ENCODE peak calls at places on chromosomes 3 and 15, in four cellular contexts. One of them, this sample, is unnamed.

GRCh38 chr15:35327789-35328188 is 218.2 kb downstream of the DPH6 start:
- DNase-seq in astrocyte of the spinal cord: no peak
- DNase-seq in right lobe of liver: no peak
- DNase-seq in spleen: no peak
- DNase-seq in this sample: no peak

GRCh38 chr3:64612916-64613526 is 74.8 kb downstream of the ADAMTS9 start:
- DNase-seq in astrocyte of the spinal cord: no peak
- DNase-seq in right lobe of liver: no peak
- DNase-seq in spleen: no peak
- DNase-seq in this sample: peak

GRCh38 chr3:149519912-149520311 is 45.4 kb downstream of the TM4SF4 start:
- DNase-seq in astrocyte of the spinal cord: no peak
- DNase-seq in right lobe of liver: no peak
- DNase-seq in spleen: no peak
- DNase-seq in this sample: no peak

GRCh38 chr15:92111756-92112155 is 258.2 kb downstream of the SLCO3A1 start:
- DNase-seq in astrocyte of the spinal cord: no peak
- DNase-seq in right lobe of liver: no peak
- DNase-seq in spleen: no peak
- DNase-seq in this sample: no peak

GRCh38 chr3:169966951-169967915 is 626 bp downstream of the SEC62 start:
- DNase-seq in astrocyte of the spinal cord: peak
- DNase-seq in right lobe of liver: peak
- DNase-seq in spleen: no peak
- DNase-seq in this sample: peak

GRCh38 chr3:144912968-144913367 is 941.3 kb downstream of the DIPK2A start:
- DNase-seq in astrocyte of the spinal cord: no peak
- DNase-seq in right lobe of liver: no peak
- DNase-seq in spleen: no peak
- DNase-seq in this sample: no peak

GRCh38 chr3:182583545-182583944 is 209.8 kb upstream of the ATP11B start:
- DNase-seq in astrocyte of the spinal cord: no peak
- DNase-seq in right lobe of liver: no peak
- DNase-seq in spleen: no peak
- DNase-seq in this sample: no peak

GRCh38 chr15:91264651-91265351 is 164.7 kb downstream of the SV2B start:
- DNase-seq in astrocyte of the spinal cord: no peak
- DNase-seq in right lobe of liver: no peak
- DNase-seq in spleen: no peak
- DNase-seq in this sample: no peak

GRCh38 chr3:127493924-127494646 is 96.4 kb downstream of the TPRA1 start:
- DNase-seq in astrocyte of the spinal cord: no peak
- DNase-seq in right lobe of liver: no peak
- DNase-seq in spleen: no peak
- DNase-seq in this sample: no peak

GRCh38 chr3:73685061-73685460 is 60.3 kb upstream of the PDZRN3 start:
- DNase-seq in astrocyte of the spinal cord: no peak
- DNase-seq in right lobe of liver: no peak
- DNase-seq in spleen: no peak
- DNase-seq in this sample: no peak

GRCh38 chr15:33675246-33675645 is 293.1 kb upstream of the CHRM5 start:
- DNase-seq in astrocyte of the spinal cord: peak
- DNase-seq in right lobe of liver: no peak
- DNase-seq in spleen: no peak
- DNase-seq in this sample: peak

GRCh38 chr3:71487418-71487817 is 96.1 kb downstream of the FOXP1 start:
- DNase-seq in astrocyte of the spinal cord: no peak
- DNase-seq in right lobe of liver: no peak
- DNase-seq in spleen: no peak
- DNase-seq in this sample: no peak

GRCh38 chr3:45057557-45057956 is 31.5 kb downstream of the CLEC3B start:
- DNase-seq in astrocyte of the spinal cord: no peak
- DNase-seq in right lobe of liver: no peak
- DNase-seq in spleen: no peak
- DNase-seq in this sample: no peak

GRCh38 chr3:107431298-107432012 is 54.2 kb downstream of the CCDC54 start:
- DNase-seq in astrocyte of the spinal cord: peak
- DNase-seq in right lobe of liver: peak
- DNase-seq in spleen: peak
- DNase-seq in this sample: peak

GRCh38 chr3:24199775-24200247 is 254.7 kb downstream of the NR1D2 start:
- DNase-seq in astrocyte of the spinal cord: peak
- DNase-seq in right lobe of liver: no peak
- DNase-seq in spleen: no peak
- DNase-seq in this sample: peak

GRCh38 chr3:10259036-10259435 is 10.8 kb downstream of the TATDN2 start:
- DNase-seq in astrocyte of the spinal cord: no peak
- DNase-seq in right lobe of liver: no peak
- DNase-seq in spleen: peak
- DNase-seq in this sample: no peak

GRCh38 chr3:126345641-126346460 is 11.4 kb downstream of the KLF15 start:
- DNase-seq in astrocyte of the spinal cord: no peak
- DNase-seq in right lobe of liver: peak
- DNase-seq in spleen: peak
- DNase-seq in this sample: no peak

GRCh38 chr3:31695280-31696008 is 162.7 kb downstream of the STT3B start:
- DNase-seq in astrocyte of the spinal cord: no peak
- DNase-seq in right lobe of liver: no peak
- DNase-seq in spleen: no peak
- DNase-seq in this sample: no peak

GRCh38 chr3:21672303-21672702 is 78.7 kb downstream of the ZNF385D start:
- DNase-seq in astrocyte of the spinal cord: peak
- DNase-seq in right lobe of liver: no peak
- DNase-seq in spleen: no peak
- DNase-seq in this sample: peak

GRCh38 chr15:73353734-73354133 is 15.0 kb downstream of the HCN4 start:
- DNase-seq in astrocyte of the spinal cord: no peak
- DNase-seq in right lobe of liver: no peak
- DNase-seq in spleen: no peak
- DNase-seq in this sample: no peak

GRCh38 chr3:56931816-56932215 is 128.6 kb upstream of the SPATA12 start:
- DNase-seq in astrocyte of the spinal cord: no peak
- DNase-seq in right lobe of liver: no peak
- DNase-seq in spleen: no peak
- DNase-seq in this sample: no peak

GRCh38 chr3:15023249-15023648 is 41.9 kb downstream of the MRPS25 start:
- DNase-seq in astrocyte of the spinal cord: no peak
- DNase-seq in right lobe of liver: no peak
- DNase-seq in spleen: no peak
- DNase-seq in this sample: no peak

GRCh38 chr3:173618703-173619102 is 221.2 kb downstream of the NLGN1 start:
- DNase-seq in astrocyte of the spinal cord: no peak
- DNase-seq in right lobe of liver: no peak
- DNase-seq in spleen: no peak
- DNase-seq in this sample: no peak

GRCh38 chr15:34239151-34239761 is 14.4 kb downstream of the EMC4 start:
- DNase-seq in astrocyte of the spinal cord: peak
- DNase-seq in right lobe of liver: no peak
- DNase-seq in spleen: no peak
- DNase-seq in this sample: peak

GRCh38 chr3:43379343-43379742 is 93.0 kb downstream of the SNRK start:
- DNase-seq in astrocyte of the spinal cord: peak
- DNase-seq in right lobe of liver: no peak
- DNase-seq in spleen: no peak
- DNase-seq in this sample: peak

GRCh38 chr15:99447497-99448371 is 118.0 kb upstream of the MEF2A start:
- DNase-seq in astrocyte of the spinal cord: no peak
- DNase-seq in right lobe of liver: peak
- DNase-seq in spleen: no peak
- DNase-seq in this sample: no peak

GRCh38 chr3:111362286-111363009 is 179.5 kb upstream of the CD96 start:
- DNase-seq in astrocyte of the spinal cord: no peak
- DNase-seq in right lobe of liver: no peak
- DNase-seq in spleen: no peak
- DNase-seq in this sample: peak

GRCh38 chr15:31175484-31175883 is 74.0 kb upstream of the TRPM1 start:
- DNase-seq in astrocyte of the spinal cord: no peak
- DNase-seq in right lobe of liver: no peak
- DNase-seq in spleen: no peak
- DNase-seq in this sample: no peak

GRCh38 chr3:107384907-107385306 is 7.7 kb downstream of the CCDC54 start:
- DNase-seq in astrocyte of the spinal cord: no peak
- DNase-seq in right lobe of liver: no peak
- DNase-seq in spleen: no peak
- DNase-seq in this sample: no peak

GRCh38 chr15:58556541-58556940 is 124.8 kb downstream of the LIPC start:
- DNase-seq in astrocyte of the spinal cord: no peak
- DNase-seq in right lobe of liver: no peak
- DNase-seq in spleen: no peak
- DNase-seq in this sample: peak

GRCh38 chr15:58556028-58556361 is 124.2 kb downstream of the LIPC start:
- DNase-seq in astrocyte of the spinal cord: no peak
- DNase-seq in right lobe of liver: no peak
- DNase-seq in spleen: no peak
- DNase-seq in this sample: no peak

GRCh38 chr15:58553365-58553918 is 121.7 kb downstream of the LIPC start:
- DNase-seq in astrocyte of the spinal cord: no peak
- DNase-seq in right lobe of liver: no peak
- DNase-seq in spleen: no peak
- DNase-seq in this sample: no peak

GRCh38 chr15:58555168-58556027 is 123.6 kb downstream of the LIPC start:
- DNase-seq in astrocyte of the spinal cord: no peak
- DNase-seq in right lobe of liver: no peak
- DNase-seq in spleen: no peak
- DNase-seq in this sample: peak

GRCh38 chr15:58554758-58555157 is 123.0 kb downstream of the LIPC start:
- DNase-seq in astrocyte of the spinal cord: no peak
- DNase-seq in right lobe of liver: no peak
- DNase-seq in spleen: no peak
- DNase-seq in this sample: no peak
- H3K4me3 ChIP-seq in astrocyte of the spinal cord: no peak
- H3K4me3 ChIP-seq in right lobe of liver: no peak
- H3K4me3 ChIP-seq in spleen: no peak
- H3K4me3 ChIP-seq in this sample: no peak

GRCh38 chr15:63945838-63946298 is 100.4 kb downstream of the DAPK2 start:
- DNase-seq in astrocyte of the spinal cord: no peak
- DNase-seq in right lobe of liver: no peak
- DNase-seq in spleen: no peak
- DNase-seq in this sample: no peak
- TF ChIP-seq CTCF in astrocyte of the spinal cord: no peak
- TF ChIP-seq CTCF in right lobe of liver: no peak
- TF ChIP-seq CTCF in spleen: no peak
- TF ChIP-seq CTCF in this sample: no peak

GRCh38 chr3:13080026-13080425 is 6.8 kb upstream of the IQSEC1 start:
- DNase-seq in astrocyte of the spinal cord: no peak
- DNase-seq in right lobe of liver: no peak
- DNase-seq in spleen: no peak
- DNase-seq in this sample: no peak

GRCh38 chr3:13079510-13079909 is 6.3 kb upstream of the IQSEC1 start:
- DNase-seq in astrocyte of the spinal cord: no peak
- DNase-seq in right lobe of liver: no peak
- DNase-seq in spleen: no peak
- DNase-seq in this sample: no peak

GRCh38 chr3:13077431-13078157 is 4.4 kb upstream of the IQSEC1 start:
- DNase-seq in astrocyte of the spinal cord: no peak
- DNase-seq in right lobe of liver: peak
- DNase-seq in spleen: no peak
- DNase-seq in this sample: no peak

GRCh38 chr3:13079051-13079450 is 5.8 kb upstream of the IQSEC1 start:
- DNase-seq in astrocyte of the spinal cord: no peak
- DNase-seq in right lobe of liver: no peak
- DNase-seq in spleen: no peak
- DNase-seq in this sample: no peak

DNA sequence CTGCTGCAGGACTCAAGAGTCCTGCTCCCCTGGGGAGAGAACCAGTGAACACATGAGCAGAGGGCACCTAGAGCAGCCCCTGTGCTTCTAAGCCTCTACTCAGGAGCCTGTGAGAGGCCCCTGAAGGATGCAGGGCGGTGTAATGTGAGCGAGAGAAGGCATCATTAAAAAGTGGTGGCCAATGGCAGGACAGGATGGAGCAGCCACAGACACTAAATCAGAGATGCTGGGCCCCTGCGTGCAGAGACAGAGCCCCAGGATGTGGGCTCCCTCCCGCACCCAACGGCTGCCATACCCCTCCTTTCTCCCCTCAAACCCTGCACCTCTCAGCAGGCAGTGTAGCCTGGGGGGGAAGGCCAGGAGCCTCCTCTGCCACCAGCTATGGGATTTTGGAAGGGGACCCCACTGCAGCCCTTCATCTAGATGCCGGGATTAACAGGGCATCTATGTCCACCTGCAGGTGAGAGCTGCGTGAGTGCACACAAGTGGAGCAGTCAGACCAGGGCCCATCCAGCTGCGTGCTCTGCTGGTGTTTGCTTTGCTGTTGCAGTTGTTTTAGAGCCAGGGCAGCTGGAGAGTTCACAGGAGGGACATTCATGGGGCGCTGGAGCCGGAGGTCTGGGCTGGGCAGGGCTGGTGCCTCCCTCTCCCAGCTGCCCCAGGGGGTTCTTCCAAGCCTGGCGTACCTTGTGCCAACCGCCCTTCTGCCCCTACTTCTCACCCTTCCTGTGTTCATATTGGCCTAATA is 5.1 kb upstream of the IQSEC1 start:
- DNase-seq in astrocyte of the spinal cord: no peak
- DNase-seq in right lobe of liver: no peak
- DNase-seq in spleen: no peak
- DNase-seq in this sample: no peak
- H3K4me3 ChIP-seq in astrocyte of the spinal cord: no peak
- H3K4me3 ChIP-seq in right lobe of liver: no peak
- H3K4me3 ChIP-seq in spleen: no peak
- H3K4me3 ChIP-seq in this sample: no peak

GRCh38 chr3:157410945-157411344 is 25.7 kb upstream of the PTX3 start:
- DNase-seq in astrocyte of the spinal cord: no peak
- DNase-seq in right lobe of liver: no peak
- DNase-seq in spleen: no peak
- DNase-seq in this sample: no peak
- TF ChIP-seq CTCF in astrocyte of the spinal cord: no peak
- TF ChIP-seq CTCF in right lobe of liver: no peak
- TF ChIP-seq CTCF in spleen: no peak
- TF ChIP-seq CTCF in this sample: no peak

DNA sequence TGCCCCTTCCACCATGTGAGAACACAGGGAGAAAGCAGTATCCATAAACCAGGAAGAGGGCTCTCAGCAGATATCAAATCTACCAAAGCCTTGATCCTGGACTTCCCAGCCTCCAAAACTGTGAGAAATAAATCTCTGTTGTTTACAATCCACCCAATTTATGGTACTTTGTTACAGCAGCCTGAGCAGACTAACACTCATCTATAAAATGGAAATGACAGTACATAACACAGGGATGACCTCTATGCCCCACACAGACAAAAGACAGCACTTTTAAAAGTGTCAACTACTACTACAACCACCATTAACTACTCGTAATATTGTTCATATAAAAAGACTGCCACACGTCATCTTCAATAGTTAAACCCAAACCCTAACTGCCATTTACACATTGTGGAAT is 5.7 kb downstream of the RYK start:
- DNase-seq in astrocyte of the spinal cord: no peak
- DNase-seq in right lobe of liver: no peak
- DNase-seq in spleen: no peak
- DNase-seq in this sample: no peak
- H3K4me3 ChIP-seq in astrocyte of the spinal cord: no peak
- H3K4me3 ChIP-seq in right lobe of liver: no peak
- H3K4me3 ChIP-seq in spleen: no peak
- H3K4me3 ChIP-seq in this sample: no peak

This sample was measured in fibroblast of villous mesenchyme.